ENCODE peak calls at places on chromosomes 6 and 20, in seven cellular contexts. Z is fibroblast of the aortic adventitia, G is kidney epithelial cell, C is OCI-LY7, F is cardiac fibroblast, R is choroid plexus epithelial cell, U is H7. S is an unnamed sample.

GRCh38 chr6:68730291-68731054 is 95.4 kb downstream of the ADGRB3 start:
- DNase-seq in Z (no peak), G (no peak), C (no peak), F (peak; percentile 9), R (no peak), U (no peak), S (no peak)

GRCh38 chr6:154352898-154353585 is 3.6 kb downstream of the IPCEF1 start:
- DNase-seq in Z (no peak), G (no peak), C (no peak), F (no peak), R (no peak), U (no peak), S (no peak)

GRCh38 chr6:15256538-15257222 is 10.8 kb downstream of the JARID2 start:
- DNase-seq in Z (no peak), G (no peak), C (no peak), F (no peak), R (no peak), U (no peak), S (no peak)

GRCh38 chr20:50032955-50033666 is 50.3 kb downstream of the SNAI1 start:
- DNase-seq in Z (no peak), G (no peak), C (no peak), F (no peak), R (no peak), U (no peak), S (no peak)

GRCh38 chr6:25556516-25556915 is 95.5 kb upstream of the SCGN start:
- DNase-seq in Z (peak; percentile 85), G (peak; percentile 31), C (peak; percentile 80), F (peak; percentile 87), R (peak; percentile 85), U (peak; percentile 23), S (peak; percentile 77)

GRCh38 chr6:123681957-123682462 is 45.3 kb upstream of the TRDN start:
- DNase-seq in Z (no peak), G (no peak), C (no peak), F (no peak), R (no peak), U (peak; percentile 3), S (no peak)

GRCh38 chr6:148874698-148875293 is 128.0 kb downstream of the UST start:
- DNase-seq in Z (peak; percentile 48), G (no peak), C (no peak), F (peak; percentile 30), R (peak; percentile 63), U (no peak), S (no peak)

GRCh38 chr20:5686381-5687105 is 63.7 kb upstream of the SHLD1 start:
- DNase-seq in Z (no peak), G (no peak), C (no peak), F (no peak), R (no peak), U (no peak), S (no peak)

GRCh38 chr6:125197795-125198269 is 44.3 kb downstream of the TPD52L1 start:
- DNase-seq in Z (peak; percentile 82), G (no peak), C (no peak), F (peak; percentile 71), R (peak; percentile 74), U (no peak), S (peak; percentile 42)

GRCh38 chr6:40536442-40536841 is 50.7 kb downstream of the LRFN2 start:
- DNase-seq in Z (no peak), G (no peak), C (no peak), F (no peak), R (peak; percentile 8), U (peak; percentile 85), S (no peak)

GRCh38 chr6:157236040-157236725 is 87.1 kb downstream of the TMEM242 start:
- DNase-seq in Z (no peak), G (no peak), C (no peak), F (no peak), R (no peak), U (peak; percentile 88), S (no peak)

GRCh38 chr6:57301755-57302154 is 15.7 kb upstream of the PRIM2 start:
- DNase-seq in Z (no peak), G (no peak), C (no peak), F (no peak), R (no peak), U (no peak), S (no peak)
- H3K4me3 ChIP-seq in Z (no peak overlapping the region), G (no peak overlapping the region), C (no peak overlapping the region), F (no peak overlapping the region), R (no peak overlapping the region), U (no peak overlapping the region), S (no peak overlapping the region)

DNA sequence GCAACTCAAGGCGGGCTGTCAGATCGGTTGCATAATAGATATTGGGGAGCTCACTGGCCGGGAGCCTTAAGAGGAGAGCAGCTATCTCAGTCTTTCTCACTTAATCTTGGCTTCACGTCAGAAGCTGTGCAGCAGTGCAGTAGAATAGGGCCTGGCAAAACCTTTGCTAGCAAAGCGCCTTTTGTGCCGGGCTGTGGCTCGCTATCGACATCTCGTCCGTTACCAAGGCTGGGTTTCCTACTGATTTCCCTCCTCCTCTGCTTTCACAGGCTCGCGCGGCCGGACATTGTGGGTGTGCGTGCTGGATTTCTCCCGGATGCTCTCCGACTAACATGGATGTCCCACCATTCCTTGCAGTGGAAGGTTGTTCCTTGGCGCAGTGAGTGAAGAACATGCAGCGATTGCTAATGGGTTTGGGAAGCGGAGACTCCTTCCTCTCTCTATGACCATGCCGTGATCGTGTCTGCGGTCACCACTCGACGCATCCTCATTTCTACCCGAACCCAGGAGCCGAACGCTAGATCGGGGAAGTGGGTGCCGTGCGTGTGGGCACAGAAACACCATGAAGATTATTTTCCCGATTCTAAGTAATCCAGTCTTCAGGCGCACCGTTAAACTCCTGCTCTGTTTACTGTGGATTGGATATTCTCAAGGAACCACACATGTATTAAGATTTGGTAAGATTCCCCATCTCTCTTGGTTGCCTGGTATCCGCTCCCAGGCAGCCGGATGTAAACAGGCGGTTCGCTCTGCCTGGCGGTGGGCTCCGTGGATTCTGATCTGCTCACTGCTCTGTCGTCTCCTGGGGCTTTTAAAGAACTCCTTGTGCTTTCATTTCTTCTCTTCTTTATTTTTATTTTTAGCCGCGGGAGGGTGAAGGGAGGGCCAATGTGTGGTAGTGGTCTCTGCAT is 5.5 kb downstream of the GRIK2 start:
- DNase-seq in Z (no peak), G (no peak), C (no peak), F (no peak), R (no peak), U (no peak), S (no peak)
- H3K4me3 ChIP-seq in Z (peak overlapping the region; percentile 47), G (peak overlapping the region; percentile 12), C (no peak overlapping the region), F (no peak overlapping the region), R (peak overlapping the region; percentile 47), U (peak overlapping the region; percentile 42), S (peak overlapping the region; percentile 39)

DNA sequence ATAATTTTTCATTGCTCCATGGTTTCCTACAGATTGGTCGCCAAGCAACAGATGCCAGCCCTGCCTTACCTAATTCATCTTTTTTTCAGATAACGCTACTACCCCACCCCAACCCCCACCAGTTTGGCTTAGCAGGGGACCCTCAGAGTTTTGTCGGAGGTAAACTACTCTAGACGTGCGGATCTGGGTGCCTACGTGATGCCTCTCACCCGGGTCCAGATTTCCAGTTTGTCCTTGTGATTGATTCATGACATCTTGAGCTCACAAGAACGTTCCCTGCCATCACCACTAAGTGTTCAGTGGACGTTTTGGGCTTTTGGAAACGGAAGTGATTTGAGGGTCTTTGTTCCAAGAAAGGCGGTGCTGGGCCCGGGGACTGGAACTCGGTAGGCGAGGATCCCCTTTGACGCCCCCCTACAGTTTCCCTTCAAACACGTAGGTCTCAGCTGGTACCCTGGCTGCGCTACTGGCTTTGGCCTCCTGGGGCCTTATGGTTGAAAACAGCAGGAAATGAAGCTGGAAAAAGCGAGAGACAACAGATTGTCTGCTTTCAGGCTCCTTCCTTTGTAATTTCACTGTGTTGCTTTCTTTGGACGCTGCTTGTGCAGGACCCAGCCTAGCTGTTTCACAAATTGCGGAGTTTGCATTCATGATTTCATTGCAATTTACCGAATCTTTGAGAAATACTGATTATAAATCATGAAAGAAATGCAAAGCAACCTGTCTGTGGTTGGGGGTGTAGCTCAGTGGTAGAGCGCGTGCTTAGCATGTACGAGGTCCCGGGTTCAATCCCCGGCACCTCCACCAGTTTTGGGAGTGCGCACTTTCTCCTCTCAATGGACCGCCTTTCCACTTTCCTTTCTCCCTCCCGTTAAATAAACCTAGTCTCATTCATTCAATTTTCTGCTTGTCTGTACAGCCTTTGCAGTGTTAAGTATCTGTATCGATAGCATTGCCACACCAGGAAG is 81.0 kb downstream of the GPX5 start:
- DNase-seq in Z (peak; percentile 75), G (no peak), C (peak; percentile 95), F (peak; percentile 85), R (peak; percentile 77), U (peak; percentile 75), S (peak; percentile 84)
- H3K4me3 ChIP-seq in Z (peak overlapping the region; percentile 60), G (peak overlapping the region; percentile 41), C (peak overlapping the region; percentile 64), F (peak overlapping the region; percentile 25), R (peak overlapping the region; percentile 46), U (peak overlapping the region; percentile 49), S (peak overlapping the region; percentile 66)

DNA sequence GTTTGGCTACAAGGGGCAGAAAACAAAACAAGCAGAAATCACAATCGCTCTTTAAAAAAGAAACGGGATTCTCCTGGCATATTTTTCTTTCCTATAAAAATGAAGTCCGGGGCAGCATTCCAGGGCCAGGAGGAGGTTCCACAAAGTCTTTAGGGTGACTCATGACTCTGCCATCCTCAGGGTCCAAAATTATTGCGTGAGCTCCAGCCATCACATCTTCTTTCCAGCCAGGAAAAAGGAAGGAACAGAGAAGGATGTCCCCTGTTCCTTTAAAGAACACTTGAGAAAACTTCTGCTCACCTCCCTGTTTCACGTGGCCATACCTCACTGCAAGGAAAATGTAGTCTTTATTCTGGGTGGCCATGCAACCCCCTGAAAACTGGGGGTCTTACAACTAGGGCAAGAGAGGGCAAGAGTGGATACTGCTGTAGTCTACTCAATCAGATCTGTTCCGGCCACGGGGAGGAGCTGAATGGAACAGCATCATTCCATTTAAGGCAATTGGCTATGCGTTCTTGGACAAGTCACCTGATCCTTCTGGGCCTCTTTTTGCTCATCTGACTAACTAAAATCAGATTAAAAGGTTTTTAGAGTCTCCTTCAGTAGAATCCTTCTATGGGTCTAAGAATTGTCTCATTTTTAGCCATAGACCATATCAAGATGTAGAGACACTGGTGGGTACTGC is 49.4 kb downstream of the CTCFL start:
- DNase-seq in Z (no peak), G (no peak), C (peak; percentile 60), F (no peak), R (no peak), U (no peak), S (no peak)
- H3K4me3 ChIP-seq in Z (no peak overlapping the region), G (no peak overlapping the region), C (peak overlapping the region; percentile 59), F (no peak overlapping the region), R (no peak overlapping the region), U (no peak overlapping the region), S (no peak overlapping the region)

DNA sequence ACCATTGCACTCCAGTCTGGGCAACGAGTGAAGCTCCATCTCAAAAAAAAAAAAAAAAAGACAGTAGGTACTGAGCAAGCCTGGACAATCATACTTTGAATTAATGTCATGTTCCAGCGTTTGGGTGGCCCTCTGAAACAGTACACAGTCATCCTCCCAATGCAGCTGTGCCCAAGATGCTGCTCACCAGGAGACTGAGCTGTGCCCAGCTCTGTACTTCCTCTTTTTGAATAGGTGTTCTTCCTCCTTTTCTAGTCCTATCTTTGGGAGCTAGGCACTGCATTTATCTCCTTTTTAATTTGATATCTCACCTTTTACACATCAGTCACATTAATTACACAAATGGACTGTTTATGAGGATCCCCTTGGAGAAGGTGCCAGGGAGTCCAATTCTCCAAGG is 101.5 kb downstream of the RPP40 start:
- DNase-seq in Z (no peak), G (no peak), C (peak; percentile 61), F (no peak), R (no peak), U (no peak), S (no peak)
- H3K4me3 ChIP-seq in Z (no peak overlapping the region), G (no peak overlapping the region), C (no peak overlapping the region), F (no peak overlapping the region), R (no peak overlapping the region), U (no peak overlapping the region), S (no peak overlapping the region)

DNA sequence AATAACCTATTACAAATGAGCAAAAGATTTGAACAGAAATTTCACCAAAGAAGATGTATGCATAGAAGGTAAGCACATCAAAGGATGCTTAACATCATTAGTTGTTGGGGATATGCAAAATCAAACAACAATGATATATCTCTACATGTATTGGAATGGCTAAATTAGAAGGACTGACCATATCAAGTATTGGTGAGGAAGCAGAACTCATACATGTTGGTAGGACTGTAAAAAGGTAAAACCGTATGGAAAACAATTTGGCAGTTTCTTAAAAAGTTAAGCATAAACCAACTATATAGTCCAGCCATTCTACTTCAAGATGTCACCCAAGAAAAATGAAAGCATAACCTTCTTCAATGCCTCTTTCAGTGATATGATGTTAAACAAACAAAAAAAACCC is 114.0 kb downstream of the MYB start:
- DNase-seq in Z (no peak), G (no peak), C (no peak), F (no peak), R (no peak), U (no peak), S (no peak)
- H3K4me3 ChIP-seq in Z (no peak overlapping the region), G (no peak overlapping the region), C (no peak overlapping the region), F (no peak overlapping the region), R (no peak overlapping the region), U (no peak overlapping the region), S (no peak overlapping the region)